ENCODE peak calls at places on chromosomes 2 and 18, in five cellular contexts. J, I, W, V and K are unnamed samples.

GRCh38 chr2:141207042-141207398 is 923.8 kb downstream of the LRP1B start:
- DNase-seq in I (no peak), W (no peak), J (no peak), V (no peak), K (no peak)

GRCh38 chr2:54522624-54523281 is 66.6 kb downstream of the SPTBN1 start:
- DNase-seq in V (peak; percentile 60), I (peak; percentile 23), J (peak; percentile 62), W (peak; percentile 71), K (no peak)

GRCh38 chr2:160055726-160056108 is 6.7 kb downstream of the PLA2R1 start:
- DNase-seq in W (no peak), I (no peak), V (no peak), J (no peak), K (no peak)

GRCh38 chr2:189613077-189613636 is 32.6 kb upstream of the SLC40A1 start:
- DNase-seq in J (peak; percentile 92), I (peak; percentile 98), W (no peak), V (no peak), K (no peak)

GRCh38 chr2:54161660-54162059 is 46.2 kb downstream of the ACYP2 start:
- DNase-seq in W (no peak), I (no peak), V (no peak), J (peak; percentile 18), K (no peak)

GRCh38 chr2:201962766-201963555 is 70.7 kb upstream of the FZD7 start:
- DNase-seq in J (no peak), V (no peak), I (no peak), W (no peak), K (no peak)

GRCh38 chr2:102138331-102138730 is 4.2 kb upstream of the IL1R1 start:
- DNase-seq in I (no peak), V (no peak), J (peak; percentile 71), W (no peak), K (no peak)

GRCh38 chr2:74625658-74626425 is 22.3 kb downstream of the M1AP start:
- DNase-seq in V (no peak), W (no peak), J (no peak), I (no peak), K (no peak)

GRCh38 chr2:3641181-3641580 is 16.8 kb upstream of the ALLC start:
- DNase-seq in J (no peak), V (no peak), I (no peak), W (peak; percentile 61), K (peak; percentile 78)

GRCh38 chr18:41870817-41871216 is 84.2 kb upstream of the PIK3C3 start:
- DNase-seq in I (peak; percentile 11), W (no peak), J (peak; percentile 2), V (no peak), K (no peak)

GRCh38 chr2:144679942-144680341 is 160.0 kb upstream of the ZEB2 start:
- DNase-seq in J (no peak), I (no peak), W (no peak), V (no peak), K (no peak)

GRCh38 chr18:49048361-49048760 is 97.6 kb upstream of the SMAD7 start:
- DNase-seq in V (no peak), W (no peak), J (peak; percentile 88), I (no peak), K (peak; percentile 4)

GRCh38 chr2:67268806-67269205 is 128.3 kb upstream of the ETAA1 start:
- DNase-seq in V (no peak), W (no peak), I (peak; percentile 78), J (no peak), K (no peak)

GRCh38 chr2:69652206-69652605 is 8.7 kb upstream of the AAK1 start:
- DNase-seq in J (peak; percentile 87), V (no peak), W (no peak), I (peak; percentile 79), K (no peak)

GRCh38 chr2:708667-709066 is 31.5 kb upstream of the TMEM18 start:
- DNase-seq in I (no peak), J (no peak), W (no peak), V (no peak), K (no peak)

GRCh38 chr2:48943436-48943835 is 187.9 kb upstream of the LHCGR start:
- DNase-seq in J (no peak), W (no peak), I (no peak), V (no peak), K (no peak)

GRCh38 chr2:45242161-45242741 is 233.0 kb upstream of the SIX2 start:
- DNase-seq in J (peak; percentile 34), I (peak; percentile 57), V (peak; percentile 42), W (no peak), K (no peak)

GRCh38 chr2:45236268-45236667 is 227.0 kb upstream of the SIX2 start:
- DNase-seq in W (no peak), V (no peak), J (no peak), I (no peak), K (no peak)

GRCh38 chr2:45237128-45237527 is 227.9 kb upstream of the SIX2 start:
- DNase-seq in J (peak; percentile 11), W (no peak), I (peak; percentile 44), V (no peak), K (no peak)

GRCh38 chr2:45241061-45241561 is 231.9 kb upstream of the SIX2 start:
- DNase-seq in J (peak; percentile 65), I (peak; percentile 48), V (no peak), W (no peak), K (no peak)

GRCh38 chr2:45237850-45238542 is 228.7 kb upstream of the SIX2 start:
- DNase-seq in W (no peak), V (no peak), J (peak; percentile 69), I (peak; percentile 98), K (no peak)
- TF ChIP-seq CTCF in W (no peak), V (no peak), J (peak; percentile 9), I (peak; percentile 67), K (peak; percentile 46)

GRCh38 chr2:156458229-156458584 is 22.0 kb downstream of the GPD2 start:
- DNase-seq in V (no peak), J (no peak), I (no peak), W (no peak), K (no peak)

GRCh38 chr2:156456616-156457015 is 20.4 kb downstream of the GPD2 start:
- DNase-seq in J (no peak), W (no peak), I (no peak), V (no peak), K (no peak)

GRCh38 chr2:156459720-156460119 is 23.5 kb downstream of the GPD2 start:
- DNase-seq in I (no peak), J (no peak), V (no peak), W (no peak), K (no peak)

GRCh38 chr2:156455366-156455975 is 19.3 kb downstream of the GPD2 start:
- DNase-seq in J (no peak), V (no peak), I (no peak), W (no peak), K (no peak)

GRCh38 chr2:156457523-156458228 is 21.5 kb downstream of the GPD2 start:
- DNase-seq in W (no peak), I (no peak), V (no peak), J (no peak), K (no peak)
- TF ChIP-seq CTCF in W (no peak), I (no peak), V (no peak), J (no peak), K (no peak)

DNA sequence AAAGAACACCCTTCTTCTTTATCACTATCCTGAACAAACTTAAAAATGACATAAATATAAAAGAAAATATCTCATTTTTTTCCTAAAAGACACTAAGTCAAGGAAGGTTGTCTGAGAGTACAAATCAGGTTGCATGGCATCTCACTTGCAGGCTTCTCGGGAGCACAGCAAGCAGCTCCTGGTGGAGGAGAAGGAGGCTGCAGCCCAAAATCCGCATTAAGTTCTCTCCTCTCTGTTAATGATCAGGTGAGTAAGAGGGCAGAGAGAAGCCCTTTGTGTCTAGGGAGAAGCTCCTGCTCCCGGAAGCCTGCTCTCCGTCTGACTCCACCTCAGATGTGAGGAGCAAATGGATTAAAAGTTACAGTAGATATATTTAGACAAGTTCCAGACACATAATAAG is 35.0 kb upstream of the DOK6 start:
- DNase-seq in J (no peak), I (no peak), V (no peak), W (no peak), K (no peak)
- TF ChIP-seq CTCF in J (no peak), I (no peak), V (no peak), W (no peak), K (no peak)

GRCh38 chr2:60884795-60885194 is 3.4 kb downstream of the REL start:
- DNase-seq in W (no peak), I (no peak), J (no peak), V (no peak), K (no peak)
- TF ChIP-seq CTCF in W (no peak), I (no peak), J (no peak), V (no peak), K (no peak)

GRCh38 chr2:240561325-240561971 is 1.3 kb downstream of the DUSP28 start:
- DNase-seq in I (peak; percentile 51), V (no peak), J (peak; percentile 87), W (no peak), K (no peak)
- TF ChIP-seq CTCF in I (no peak), V (no peak), J (no peak), W (peak; percentile 5), K (no peak)

GRCh38 chr2:174771631-174772491 is 7.6 kb upstream of the CHRNA1 start:
- DNase-seq in V (peak; percentile 30), J (peak; percentile 87), I (peak; percentile 77), W (peak; percentile 82), K (peak; percentile 92)
- TF ChIP-seq CTCF in V (peak; percentile 46), J (peak; percentile 85), I (peak; percentile 92), W (peak; percentile 81), K (no peak)

GRCh38 chr2:136118819-136119716 is 1.1 kb upstream of the CXCR4 start:
- DNase-seq in I (no peak), J (no peak), V (no peak), W (peak; percentile 87), K (no peak)

GRCh38 chr2:136116813-136117390 is 1.0 kb downstream of the CXCR4 start:
- DNase-seq in V (no peak), J (no peak), I (no peak), W (peak; percentile 80), K (no peak)

GRCh38 chr2:136117391-136117841 is 533 bp downstream of the CXCR4 start:
- DNase-seq in W (peak; percentile 81), J (peak; percentile 39), I (peak; percentile 16), V (no peak), K (no peak)

GRCh38 chr2:136119717-136120675 is 2.0 kb upstream of the CXCR4 start:
- DNase-seq in I (no peak), W (no peak), J (no peak), V (no peak), K (no peak)

GRCh38 chr2:136117909-136118818 is at the start of gene CXCR4:
- DNase-seq in I (no peak), V (peak; percentile 14), J (peak; percentile 6), W (peak; percentile 91), K (no peak)
- TF ChIP-seq CTCF in I (peak; percentile 52), V (no peak), J (no peak), W (no peak), K (no peak)

GRCh38 chr18:74459877-74460276 is 2.8 kb upstream of the DIPK1C start:
- DNase-seq in I (no peak), J (no peak), V (no peak), W (no peak), K (peak; percentile 57)
- TF ChIP-seq CTCF in I (peak; percentile 50), J (peak; percentile 29), V (no peak), W (peak; percentile 9), K (peak; percentile 13)

DNA sequence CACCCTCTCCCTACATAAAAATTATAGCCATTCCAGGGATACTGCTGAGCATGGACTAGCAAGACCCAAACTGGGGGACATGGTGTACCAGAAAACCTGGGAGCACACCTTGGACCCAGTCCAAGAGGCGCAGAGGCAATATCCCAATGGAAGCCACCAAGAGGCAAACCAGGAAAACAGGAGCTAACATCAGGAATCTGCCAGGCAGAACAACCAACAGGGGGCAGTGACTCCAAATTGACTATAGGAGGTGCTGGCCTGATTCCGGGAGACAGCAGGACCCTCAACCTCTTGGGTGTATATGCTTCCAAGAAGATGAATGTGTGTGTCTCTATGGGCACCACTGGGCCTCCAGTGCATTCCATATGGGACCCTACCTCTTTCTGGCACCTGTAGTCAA is 172.7 kb upstream of the ARL4C start:
- DNase-seq in I (no peak), W (no peak), V (no peak), J (no peak), K (peak; percentile 70)
- TF ChIP-seq CTCF in I (peak; percentile 45), W (no peak), V (no peak), J (no peak), K (peak; percentile 11)